ENCODE peak calls at places on chromosome 20, in six cellular contexts. G is transverse colon, A is stomach, E is right lobe of liver, L is esophagus muscularis mucosa, Y is ovary. Q is an unnamed sample. For H3K4me1, the result is how much of the 10 kb centered on the place peaks cover.

GRCh38 chr20:45823949-45824835 is 2.9 kb downstream of the TNNC2 start:
- DNase-seq in G (peak), A (peak), E (peak), L (no peak), Y (peak), Q (no peak)

GRCh38 chr20:64228751-64229518 is 26.6 kb upstream of the PCMTD2 start:
- DNase-seq in G (no peak), A (no peak), E (no peak), L (no peak), Y (no peak), Q (peak)

GRCh38 chr20:9508696-9509178 is 5.7 kb upstream of the LAMP5 start:
- DNase-seq in G (no peak), A (no peak), E (no peak), L (no peak), Y (no peak), Q (no peak)

GRCh38 chr20:63342561-63343459 is 18.3 kb downstream of the CHRNA4 start:
- DNase-seq in G (no peak), A (no peak), E (no peak), L (no peak), Y (no peak), Q (no peak)

GRCh38 chr20:62359491-62360121 is 7.5 kb downstream of the LAMA5 start:
- DNase-seq in G (no peak), A (no peak), E (peak), L (no peak), Y (peak), Q (peak)

GRCh38 chr20:50670126-50670862 is 21.0 kb downstream of the RIPOR3 start:
- DNase-seq in G (no peak), A (peak), E (peak), L (no peak), Y (no peak), Q (no peak)

GRCh38 chr20:38131588-38132121 is 33.4 kb downstream of the TGM2 start:
- DNase-seq in G (no peak), A (no peak), E (no peak), L (no peak), Y (no peak), Q (no peak)

GRCh38 chr20:46594725-46595124 is 44.3 kb upstream of the OCSTAMP start:
- DNase-seq in G (no peak), A (no peak), E (no peak), L (no peak), Y (no peak), Q (no peak)

GRCh38 chr20:50223321-50223995 is 32.8 kb downstream of the CEBPB start:
- DNase-seq in G (no peak), A (no peak), E (no peak), L (no peak), Y (no peak), Q (no peak)

GRCh38 chr20:49594143-49594928 is 26.4 kb upstream of the PTGIS start:
- DNase-seq in G (peak), A (peak), E (no peak), L (no peak), Y (peak), Q (peak)

GRCh38 chr20:51275816-51276215 is 252.9 kb upstream of the KCNG1 start:
- DNase-seq in G (no peak), A (no peak), E (no peak), L (no peak), Y (no peak), Q (no peak)

GRCh38 chr20:8547035-8547649 is 415.1 kb downstream of the PLCB1 start:
- DNase-seq in G (no peak), A (no peak), E (no peak), L (no peak), Y (no peak), Q (no peak)

GRCh38 chr20:24633026-24633425 is 163.6 kb downstream of the SYNDIG1 start:
- DNase-seq in G (no peak), A (no peak), E (no peak), L (no peak), Y (no peak), Q (no peak)

GRCh38 chr20:18590163-18590562 is 2.3 kb downstream of the DTD1 start:
- DNase-seq in G (no peak), A (no peak), E (no peak), L (no peak), Y (no peak), Q (no peak)

GRCh38 chr20:13813910-13814309 is 29.1 kb downstream of the NDUFAF5 start:
- DNase-seq in G (no peak), A (no peak), E (no peak), L (no peak), Y (no peak), Q (no peak)

GRCh38 chr20:21090738-21091120 is 15.4 kb downstream of the LINC00237 start:
- DNase-seq in G (no peak), A (no peak), E (no peak), L (peak), Y (no peak), Q (no peak)

GRCh38 chr20:37386505-37387201 is 40.7 kb downstream of the SRC start:
- DNase-seq in G (no peak), A (no peak), E (peak), L (no peak), Y (peak), Q (no peak)

GRCh38 chr20:40689943-40690835 is 1.2 kb upstream of the MAFB start:
- DNase-seq in G (peak), A (peak), E (peak), L (peak), Y (peak), Q (peak)

GRCh38 chr20:36575066-36575743 is 1.8 kb downstream of the TGIF2 start:
- DNase-seq in G (peak), A (peak), E (peak), L (no peak), Y (peak), Q (peak)

GRCh38 chr20:38680492-38681118 is 43.7 kb upstream of the SLC32A1 start:
- DNase-seq in G (no peak), A (no peak), E (no peak), L (no peak), Y (no peak), Q (no peak)

GRCh38 chr20:32559753-32560380 is 25.3 kb downstream of the NOL4L start:
- DNase-seq in G (no peak), A (no peak), E (no peak), L (no peak), Y (no peak), Q (no peak)

GRCh38 chr20:9628166-9628565 is 113.8 kb downstream of the LAMP5 start:
- DNase-seq in G (no peak), A (no peak), E (no peak), L (no peak), Y (no peak), Q (no peak)

GRCh38 chr20:48769111-48769879 is 58.5 kb downstream of the PREX1 start:
- DNase-seq in G (no peak), A (peak), E (no peak), L (no peak), Y (no peak), Q (no peak)

GRCh38 chr20:29741594-29741893 is 1515.9 kb upstream of the DEFB115 start:
- DNase-seq in G (no peak), A (peak), E (no peak), L (no peak), Y (no peak), Q (no peak)

GRCh38 chr20:48831702-48832422 is 4.1 kb upstream of the PREX1 start:
- DNase-seq in G (peak), A (peak), E (peak), L (no peak), Y (peak), Q (peak)

GRCh38 chr20:16287776-16288175 is 285.5 kb downstream of the KIF16B start:
- DNase-seq in G (no peak), A (no peak), E (no peak), L (peak), Y (no peak), Q (no peak)

GRCh38 chr20:59010995-59011873 is 4.2 kb upstream of the CTSZ start:
- DNase-seq in G (no peak), A (peak), E (no peak), L (no peak), Y (no peak), Q (peak)

GRCh38 chr20:36193937-36194712 is 39.6 kb downstream of the EPB41L1 start:
- DNase-seq in G (no peak), A (no peak), E (no peak), L (no peak), Y (no peak), Q (no peak)

GRCh38 chr20:9999660-10000059 is 35.1 kb upstream of the ANKEF1 start:
- DNase-seq in G (no peak), A (no peak), E (no peak), L (no peak), Y (no peak), Q (peak)

GRCh38 chr20:63102720-63103375 is 96.1 kb upstream of the BHLHE23 start:
- DNase-seq in G (peak), A (peak), E (no peak), L (no peak), Y (no peak), Q (no peak)

GRCh38 chr20:9112541-9113515 is 43.9 kb downstream of the PLCB4 start:
- DNase-seq in G (no peak), A (no peak), E (no peak), L (no peak), Y (no peak), Q (peak)

GRCh38 chr20:37733416-37733815 is 39.6 kb downstream of the CTNNBL1 start:
- DNase-seq in G (no peak), A (no peak), E (no peak), L (no peak), Y (no peak), Q (no peak)

GRCh38 chr20:57392130-57392445 is 892 bp downstream of the RBM38 start:
- DNase-seq in G (no peak), A (no peak), E (no peak), L (no peak), Y (peak), Q (peak)
- H3K4me1 ChIP-seq in G (under half), A (half or more), E (under half), L (half or more), Y (under half), Q (under half)

DNA sequence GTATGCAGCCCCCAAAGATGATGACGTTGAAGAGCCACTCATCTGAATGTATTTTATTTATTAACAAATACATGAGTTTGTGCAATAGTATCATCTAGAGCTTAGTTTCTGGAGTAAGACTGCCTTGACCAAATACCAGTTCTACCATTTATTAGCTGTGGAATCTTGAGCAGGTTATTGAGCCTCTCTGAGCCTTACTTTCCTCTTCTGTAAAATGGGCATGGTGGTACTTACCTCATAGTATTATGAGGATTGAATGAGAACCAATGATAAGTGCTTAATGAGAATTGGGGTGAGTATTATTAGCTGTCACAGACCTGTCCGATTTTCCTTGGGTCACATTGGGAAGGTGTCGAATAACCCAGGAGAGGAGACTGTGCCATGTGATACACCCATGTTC is 164.2 kb upstream of the RNF24 start:
- DNase-seq in G (no peak), A (no peak), E (no peak), L (no peak), Y (no peak), Q (no peak)
- TF ChIP-seq POLR2A in G (no peak), A (no peak), E (no peak), L (no peak), Y (no peak), Q (no peak)

GRCh38 chr20:23446505-23446904 is 6.2 kb downstream of the CST11 start:
- DNase-seq in G (peak), A (peak), E (peak), L (no peak), Y (peak), Q (peak)
- TF ChIP-seq CTCF in G (peak), A (no peak), E (peak), L (peak), Y (peak), Q (peak)

DNA sequence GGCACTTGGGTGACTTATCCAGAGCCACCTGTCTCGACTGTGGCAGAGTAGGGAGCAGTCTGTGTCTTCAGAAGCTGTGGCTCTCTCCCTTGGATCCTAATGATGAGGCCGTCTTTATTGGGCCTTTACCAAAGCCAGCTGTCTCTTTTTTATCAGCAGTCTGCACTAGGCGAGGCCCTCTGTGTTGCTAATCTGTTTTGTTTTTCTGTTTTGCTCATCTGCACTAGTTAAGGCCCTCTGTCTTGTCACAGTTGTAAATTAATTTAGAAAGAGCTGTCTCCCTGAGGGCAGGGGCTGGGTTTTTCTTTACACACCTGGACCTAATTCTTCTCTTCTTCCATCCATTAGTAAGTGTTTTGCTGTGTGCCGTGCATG is 45.0 kb downstream of the CDS2 start:
- DNase-seq in G (no peak), A (no peak), E (no peak), L (no peak), Y (no peak), Q (no peak)
- H3K4me1 ChIP-seq in G (under half), A (under half), E (under half), L (half or more), Y (under half), Q (half or more)